ENCODE peak calls at places on chromosome 1, in seven cellular contexts. One of them, this sample, is unnamed.

GRCh38 chr1:223197923-223198627 is 55.0 kb upstream of the TLR5 start:
- DNase-seq in GM20000: no peak
- DNase-seq in fibroblast of lung: no peak
- DNase-seq in heart left ventricle: no peak
- DNase-seq in left lung: no peak
- DNase-seq in choroid plexus epithelial cell: no peak
- DNase-seq in cardiac muscle cell: no peak
- DNase-seq in this sample: no peak

GRCh38 chr1:205325334-205325884 is 3.9 kb upstream of the NUAK2 start:
- DNase-seq in choroid plexus epithelial cell: peak; percentile 90
- DNase-seq in cardiac muscle cell: peak; percentile 88
- DNase-seq in fibroblast of lung: peak; percentile 82
- DNase-seq in heart left ventricle: no peak
- DNase-seq in GM20000: peak; percentile 75
- DNase-seq in left lung: no peak
- DNase-seq in this sample: peak; percentile 80

GRCh38 chr1:232039303-232039702 is 412.7 kb downstream of the DISC1 start:
- DNase-seq in heart left ventricle: no peak
- DNase-seq in choroid plexus epithelial cell: peak; percentile 7
- DNase-seq in fibroblast of lung: no peak
- DNase-seq in GM20000: no peak
- DNase-seq in cardiac muscle cell: no peak
- DNase-seq in left lung: no peak
- DNase-seq in this sample: no peak

GRCh38 chr1:19053486-19053885 is 97.0 kb upstream of the IFFO2 start:
- DNase-seq in cardiac muscle cell: no peak
- DNase-seq in GM20000: no peak
- DNase-seq in choroid plexus epithelial cell: no peak
- DNase-seq in heart left ventricle: no peak
- DNase-seq in left lung: no peak
- DNase-seq in fibroblast of lung: no peak
- DNase-seq in this sample: no peak

GRCh38 chr1:43367904-43368645 is at the start of gene ELOVL1:
- DNase-seq in heart left ventricle: peak; percentile 95
- DNase-seq in choroid plexus epithelial cell: peak; percentile 90
- DNase-seq in fibroblast of lung: peak; percentile 79
- DNase-seq in cardiac muscle cell: peak; percentile 90
- DNase-seq in left lung: peak; percentile 94
- DNase-seq in GM20000: peak; percentile 99
- DNase-seq in this sample: peak; percentile 84

GRCh38 chr1:115408489-115409002 is 70.5 kb upstream of the NGF start:
- DNase-seq in fibroblast of lung: no peak
- DNase-seq in GM20000: no peak
- DNase-seq in choroid plexus epithelial cell: no peak
- DNase-seq in left lung: no peak
- DNase-seq in heart left ventricle: peak; percentile 35
- DNase-seq in cardiac muscle cell: no peak
- DNase-seq in this sample: no peak

GRCh38 chr1:21490774-21491482 is 18.3 kb upstream of the ALPL start:
- DNase-seq in left lung: no peak
- DNase-seq in GM20000: no peak
- DNase-seq in heart left ventricle: no peak
- DNase-seq in fibroblast of lung: peak; percentile 63
- DNase-seq in cardiac muscle cell: peak; percentile 70
- DNase-seq in choroid plexus epithelial cell: peak; percentile 89
- DNase-seq in this sample: peak; percentile 77

GRCh38 chr1:200034821-200035396 is 7.4 kb downstream of the NR5A2 start:
- DNase-seq in choroid plexus epithelial cell: no peak
- DNase-seq in left lung: no peak
- DNase-seq in GM20000: peak; percentile 17
- DNase-seq in cardiac muscle cell: peak; percentile 39
- DNase-seq in fibroblast of lung: peak; percentile 48
- DNase-seq in heart left ventricle: no peak
- DNase-seq in this sample: no peak

GRCh38 chr1:100791586-100791985 is 72.0 kb downstream of the VCAM1 start:
- DNase-seq in cardiac muscle cell: peak; percentile 68
- DNase-seq in choroid plexus epithelial cell: peak; percentile 57
- DNase-seq in GM20000: no peak
- DNase-seq in fibroblast of lung: no peak
- DNase-seq in left lung: no peak
- DNase-seq in heart left ventricle: no peak
- DNase-seq in this sample: no peak

GRCh38 chr1:21761052-21761451 is 21.9 kb downstream of the USP48 start:
- DNase-seq in left lung: no peak
- DNase-seq in GM20000: no peak
- DNase-seq in heart left ventricle: no peak
- DNase-seq in choroid plexus epithelial cell: no peak
- DNase-seq in cardiac muscle cell: no peak
- DNase-seq in fibroblast of lung: no peak
- DNase-seq in this sample: no peak

GRCh38 chr1:40980453-40981121 is 1.1 kb downstream of the CTPS1 start:
- DNase-seq in left lung: no peak
- DNase-seq in GM20000: peak; percentile 55
- DNase-seq in fibroblast of lung: no peak
- DNase-seq in cardiac muscle cell: no peak
- DNase-seq in heart left ventricle: peak; percentile 45
- DNase-seq in choroid plexus epithelial cell: no peak
- DNase-seq in this sample: peak; percentile 25

GRCh38 chr1:239383714-239384113 is 2.7 kb upstream of the CHRM3 start:
- DNase-seq in choroid plexus epithelial cell: no peak
- DNase-seq in GM20000: no peak
- DNase-seq in left lung: no peak
- DNase-seq in cardiac muscle cell: no peak
- DNase-seq in fibroblast of lung: no peak
- DNase-seq in heart left ventricle: no peak
- DNase-seq in this sample: no peak

GRCh38 chr1:56898005-56898373 is 43.4 kb downstream of the C8A start:
- DNase-seq in heart left ventricle: no peak
- DNase-seq in cardiac muscle cell: peak; percentile 10
- DNase-seq in GM20000: no peak
- DNase-seq in left lung: no peak
- DNase-seq in choroid plexus epithelial cell: no peak
- DNase-seq in fibroblast of lung: no peak
- DNase-seq in this sample: no peak

GRCh38 chr1:245365071-245365470 is 210.3 kb downstream of the KIF26B start:
- DNase-seq in left lung: no peak
- DNase-seq in fibroblast of lung: no peak
- DNase-seq in cardiac muscle cell: no peak
- DNase-seq in GM20000: peak; percentile 27
- DNase-seq in heart left ventricle: no peak
- DNase-seq in choroid plexus epithelial cell: no peak
- DNase-seq in this sample: no peak

GRCh38 chr1:2378956-2379732 is 12.2 kb downstream of the MORN1 start:
- DNase-seq in heart left ventricle: peak; percentile 10
- DNase-seq in GM20000: no peak
- DNase-seq in left lung: no peak
- DNase-seq in cardiac muscle cell: no peak
- DNase-seq in choroid plexus epithelial cell: no peak
- DNase-seq in fibroblast of lung: no peak
- DNase-seq in this sample: no peak

GRCh38 chr1:2381741-2382620 is 9.4 kb downstream of the MORN1 start:
- DNase-seq in left lung: peak; percentile 82
- DNase-seq in cardiac muscle cell: peak; percentile 88
- DNase-seq in choroid plexus epithelial cell: peak; percentile 79
- DNase-seq in GM20000: peak; percentile 94
- DNase-seq in heart left ventricle: peak; percentile 88
- DNase-seq in fibroblast of lung: peak; percentile 74
- DNase-seq in this sample: peak; percentile 59

GRCh38 chr1:2379733-2380404 is 11.5 kb downstream of the MORN1 start:
- DNase-seq in GM20000: no peak
- DNase-seq in left lung: no peak
- DNase-seq in choroid plexus epithelial cell: no peak
- DNase-seq in cardiac muscle cell: no peak
- DNase-seq in fibroblast of lung: no peak
- DNase-seq in heart left ventricle: peak; percentile 20
- DNase-seq in this sample: no peak

GRCh38 chr1:2382621-2383361 is 8.6 kb downstream of the MORN1 start:
- DNase-seq in left lung: peak; percentile 30
- DNase-seq in choroid plexus epithelial cell: peak; percentile 56
- DNase-seq in cardiac muscle cell: peak; percentile 32
- DNase-seq in heart left ventricle: peak; percentile 43
- DNase-seq in GM20000: peak; percentile 74
- DNase-seq in fibroblast of lung: peak; percentile 25
- DNase-seq in this sample: peak; percentile 37

GRCh38 chr1:2380816-2381591 is 10.3 kb downstream of the MORN1 start:
- DNase-seq in left lung: no peak
- DNase-seq in cardiac muscle cell: no peak
- DNase-seq in choroid plexus epithelial cell: no peak
- DNase-seq in heart left ventricle: peak; percentile 29
- DNase-seq in fibroblast of lung: no peak
- DNase-seq in GM20000: no peak
- DNase-seq in this sample: no peak
- TF ChIP-seq CTCF in left lung: no peak
- TF ChIP-seq CTCF in cardiac muscle cell: no peak
- TF ChIP-seq CTCF in choroid plexus epithelial cell: no peak
- TF ChIP-seq CTCF in heart left ventricle: no peak
- TF ChIP-seq CTCF in fibroblast of lung: no peak
- TF ChIP-seq CTCF in GM20000: no peak
- TF ChIP-seq CTCF in this sample: no peak

GRCh38 chr1:14959295-14959694 is 194.3 kb upstream of the TMEM51 start:
- DNase-seq in fibroblast of lung: no peak
- DNase-seq in choroid plexus epithelial cell: no peak
- DNase-seq in GM20000: no peak
- DNase-seq in cardiac muscle cell: no peak
- DNase-seq in left lung: no peak
- DNase-seq in heart left ventricle: no peak
- DNase-seq in this sample: no peak

GRCh38 chr1:14956579-14957195 is 196.9 kb upstream of the TMEM51 start:
- DNase-seq in heart left ventricle: no peak
- DNase-seq in fibroblast of lung: no peak
- DNase-seq in choroid plexus epithelial cell: no peak
- DNase-seq in GM20000: no peak
- DNase-seq in left lung: no peak
- DNase-seq in cardiac muscle cell: no peak
- DNase-seq in this sample: no peak

GRCh38 chr1:14958249-14959215 is 195.0 kb upstream of the TMEM51 start:
- DNase-seq in GM20000: no peak
- DNase-seq in left lung: no peak
- DNase-seq in cardiac muscle cell: no peak
- DNase-seq in fibroblast of lung: no peak
- DNase-seq in choroid plexus epithelial cell: no peak
- DNase-seq in heart left ventricle: no peak
- DNase-seq in this sample: no peak

GRCh38 chr1:14955986-14956385 is 197.6 kb upstream of the TMEM51 start:
- DNase-seq in GM20000: no peak
- DNase-seq in fibroblast of lung: no peak
- DNase-seq in choroid plexus epithelial cell: no peak
- DNase-seq in heart left ventricle: no peak
- DNase-seq in cardiac muscle cell: no peak
- DNase-seq in left lung: no peak
- DNase-seq in this sample: no peak

DNA sequence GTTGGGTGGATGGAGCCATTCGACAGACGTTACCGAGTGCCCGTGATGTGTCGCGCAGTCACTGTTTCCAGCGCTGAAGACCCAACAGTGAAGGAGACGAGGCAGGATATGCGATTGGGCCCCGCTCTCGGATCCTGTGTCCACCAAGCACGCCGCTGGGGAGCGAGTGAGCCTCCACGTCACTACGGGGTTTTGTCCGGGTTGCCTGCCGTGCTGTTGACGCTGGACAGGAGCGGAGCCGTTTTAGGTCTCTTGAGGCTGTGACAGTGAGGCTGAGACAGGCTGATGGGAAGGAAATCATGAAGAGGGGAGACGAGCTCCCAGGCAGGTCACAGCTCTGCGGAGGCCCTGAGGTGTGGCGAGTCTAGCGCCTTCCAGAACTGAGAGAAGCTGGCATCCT is 196.2 kb upstream of the TMEM51 start:
- DNase-seq in left lung: no peak
- DNase-seq in GM20000: no peak
- DNase-seq in choroid plexus epithelial cell: no peak
- DNase-seq in fibroblast of lung: no peak
- DNase-seq in cardiac muscle cell: no peak
- DNase-seq in heart left ventricle: no peak
- DNase-seq in this sample: no peak
- TF ChIP-seq CTCF in left lung: no peak
- TF ChIP-seq CTCF in GM20000: no peak
- TF ChIP-seq CTCF in choroid plexus epithelial cell: no peak
- TF ChIP-seq CTCF in fibroblast of lung: no peak
- TF ChIP-seq CTCF in cardiac muscle cell: no peak
- TF ChIP-seq CTCF in heart left ventricle: no peak
- TF ChIP-seq CTCF in this sample: no peak

GRCh38 chr1:221154932-221155331 is 275.7 kb downstream of the HLX start:
- DNase-seq in heart left ventricle: no peak
- DNase-seq in fibroblast of lung: no peak
- DNase-seq in cardiac muscle cell: no peak
- DNase-seq in left lung: no peak
- DNase-seq in GM20000: no peak
- DNase-seq in choroid plexus epithelial cell: no peak
- DNase-seq in this sample: no peak
- TF ChIP-seq CTCF in heart left ventricle: no peak
- TF ChIP-seq CTCF in fibroblast of lung: no peak
- TF ChIP-seq CTCF in cardiac muscle cell: no peak
- TF ChIP-seq CTCF in left lung: no peak
- TF ChIP-seq CTCF in GM20000: no peak
- TF ChIP-seq CTCF in choroid plexus epithelial cell: no peak
- TF ChIP-seq CTCF in this sample: no peak

DNA sequence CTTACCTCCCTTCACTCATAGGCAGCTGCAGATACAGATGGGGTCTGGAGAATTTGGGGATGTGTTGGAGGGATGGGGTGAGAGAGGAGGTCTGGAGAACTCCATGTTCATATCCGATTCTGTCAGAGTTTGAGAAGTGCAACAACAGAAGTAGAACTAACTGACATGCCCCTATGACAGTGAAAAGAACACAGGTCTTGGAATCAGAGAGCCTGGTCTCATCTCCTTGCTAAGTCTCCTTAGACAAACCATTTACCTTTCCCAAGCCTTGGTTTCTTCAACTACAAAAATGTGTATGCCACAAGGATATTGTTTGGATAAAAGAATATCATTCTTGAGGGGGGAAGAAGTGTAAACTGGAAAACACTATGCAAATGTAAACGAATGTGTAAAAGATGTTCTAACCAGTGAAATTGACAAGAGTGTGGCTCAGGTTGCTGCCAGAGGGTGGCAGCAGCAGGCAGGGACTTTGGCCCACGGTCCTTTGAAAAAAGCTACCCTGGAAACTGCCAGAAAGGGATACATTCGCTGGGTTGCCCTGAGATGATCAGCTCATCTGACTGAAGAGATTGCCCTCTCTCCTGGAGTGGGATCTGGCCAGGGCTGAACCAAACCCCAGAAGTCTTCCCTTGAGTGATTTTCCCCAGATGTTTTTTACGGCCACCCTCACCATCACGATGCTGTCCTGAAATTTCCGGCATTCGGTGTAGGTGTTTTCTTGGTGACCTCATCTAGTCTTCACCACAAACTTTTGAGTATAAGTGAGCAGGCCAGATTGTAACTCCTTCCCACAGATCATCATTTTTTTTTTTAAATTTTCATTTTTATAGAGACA is 17.0 kb upstream of the CD2 start:
- DNase-seq in GM20000: peak; percentile 79
- DNase-seq in left lung: no peak
- DNase-seq in heart left ventricle: peak; percentile 63
- DNase-seq in fibroblast of lung: peak; percentile 50
- DNase-seq in choroid plexus epithelial cell: peak; percentile 75
- DNase-seq in cardiac muscle cell: peak; percentile 76
- DNase-seq in this sample: peak; percentile 42
- TF ChIP-seq CTCF in GM20000: peak; percentile 71
- TF ChIP-seq CTCF in left lung: peak; percentile 65
- TF ChIP-seq CTCF in heart left ventricle: peak; percentile 70
- TF ChIP-seq CTCF in fibroblast of lung: peak; percentile 69
- TF ChIP-seq CTCF in choroid plexus epithelial cell: peak; percentile 92
- TF ChIP-seq CTCF in cardiac muscle cell: peak; percentile 88
- TF ChIP-seq CTCF in this sample: peak; percentile 85